ENCODE peak calls at places on chromosome 1, in seven cellular contexts. R is mesenchymal stem cell, Z is H9, C is IMR-90, N is neuronal stem cell, P is H1, G is trophoblast cell. V is an unnamed sample.

GRCh38 chr1:150836129-150836773 is 28.2 kb upstream of the CTSK start:
- DNase-seq in R (no peak), Z (no peak), C (peak), N (no peak), P (no peak), G (no peak), V (no peak)

GRCh38 chr1:228368801-228369607 is 37.6 kb downstream of the TRIM11 start:
- DNase-seq in R (no peak), Z (no peak), C (peak), N (no peak), P (no peak), G (no peak), V (no peak)

GRCh38 chr1:178706467-178706866 is 18.6 kb upstream of the RALGPS2 start:
- DNase-seq in R (peak), Z (no peak), C (peak), N (no peak), P (no peak), G (no peak), V (no peak)

GRCh38 chr1:53439337-53440207 is 19.6 kb upstream of the DMRTB1 start:
- DNase-seq in R (no peak), Z (no peak), C (no peak), N (no peak), P (no peak), G (no peak), V (no peak)

GRCh38 chr1:6483010-6483760 is 8.3 kb downstream of the PLEKHG5 start:
- DNase-seq in R (no peak), Z (no peak), C (no peak), N (no peak), P (no peak), G (no peak), V (no peak)

GRCh38 chr1:102863704-102864103 is 244.6 kb downstream of the COL11A1 start:
- DNase-seq in R (no peak), Z (no peak), C (no peak), N (no peak), P (no peak), G (no peak), V (no peak)

GRCh38 chr1:243233908-243234307 is 21.2 kb downstream of the CEP170 start:
- DNase-seq in R (peak), Z (no peak), C (peak), N (no peak), P (no peak), G (no peak), V (no peak)

GRCh38 chr1:116951175-116951935 is 41.6 kb downstream of the PTGFRN start:
- DNase-seq in R (peak), Z (no peak), C (peak), N (no peak), P (no peak), G (peak), V (no peak)

GRCh38 chr1:24304763-24305162 is 14.4 kb upstream of the GRHL3 start:
- DNase-seq in R (no peak), Z (no peak), C (no peak), N (no peak), P (no peak), G (no peak), V (no peak)
- H3K18ac ChIP-seq in R (no peak), Z (no peak), C (no peak), N (no peak), P (no peak), G (no peak), V (no peak)

GRCh38 chr1:9286556-9286955 is 6.1 kb upstream of the SPSB1 start:
- DNase-seq in R (no peak), Z (no peak), C (no peak), N (no peak), P (no peak), G (no peak), V (no peak)
- H4K8ac ChIP-seq in R (no peak), Z (no peak), C (no peak), N (no peak), P (no peak), G (no peak), V (no peak)

DNA sequence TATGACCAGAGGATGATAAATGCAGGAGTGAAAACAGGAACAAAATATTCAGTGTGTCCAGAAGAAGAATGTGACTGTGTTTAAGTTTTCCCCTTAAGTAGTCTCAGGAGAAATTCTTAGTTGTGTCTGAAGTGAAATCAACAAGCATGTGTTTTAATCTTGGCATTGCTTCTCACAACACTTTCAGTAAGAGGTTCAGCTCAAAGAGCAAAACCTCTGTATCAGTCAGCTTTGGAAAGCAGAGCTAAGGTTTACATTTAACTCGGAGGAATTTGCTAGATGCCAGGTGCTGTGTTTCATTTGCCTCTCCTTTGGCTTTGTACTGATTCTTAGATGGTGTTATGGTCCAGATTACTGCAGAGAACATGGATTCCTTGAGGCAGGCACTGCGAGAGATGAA is 28.6 kb downstream of the CC2D1B start:
- DNase-seq in R (no peak), Z (no peak), C (no peak), N (no peak), P (no peak), G (no peak), V (no peak)
- H3K18ac ChIP-seq in R (no peak), Z (no peak), C (no peak), N (no peak), P (no peak), G (no peak), V (no peak)

GRCh38 chr1:196559314-196559713 is 48.9 kb downstream of the KCNT2 start:
- DNase-seq in R (no peak), Z (no peak), C (no peak), N (no peak), P (no peak), G (no peak), V (no peak)

GRCh38 chr1:196557797-196558196 is 50.4 kb downstream of the KCNT2 start:
- DNase-seq in R (no peak), Z (no peak), C (no peak), N (no peak), P (no peak), G (no peak), V (no peak)

GRCh38 chr1:196563768-196564167 is 44.5 kb downstream of the KCNT2 start:
- DNase-seq in R (no peak), Z (no peak), C (no peak), N (no peak), P (no peak), G (no peak), V (no peak)

DNA sequence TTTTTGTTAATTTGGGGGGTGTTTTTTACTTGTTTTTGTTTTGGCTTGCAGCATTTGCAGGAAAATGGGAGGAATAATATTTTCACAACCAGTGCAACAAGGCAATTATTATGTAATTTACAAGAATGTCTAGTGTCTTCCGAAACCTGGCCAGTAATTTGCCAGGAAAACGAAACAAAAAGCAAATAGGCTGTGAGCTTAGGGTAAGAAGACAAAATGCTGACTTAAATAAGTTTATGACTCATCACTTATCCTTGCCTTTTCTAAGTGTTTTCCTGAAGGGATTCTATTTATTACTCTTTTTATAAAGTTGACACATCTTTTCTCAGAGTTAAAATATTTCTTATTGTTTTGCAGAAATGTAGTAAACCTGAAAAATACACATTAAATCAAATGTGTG is 49.8 kb downstream of the KCNT2 start:
- DNase-seq in R (peak), Z (no peak), C (peak), N (no peak), P (no peak), G (peak), V (peak)
- H4K8ac ChIP-seq in R (no peak), Z (no peak), C (no peak), N (no peak), P (no peak), G (no peak), V (no peak)